ENCODE peak calls at places on chromosomes 5 and 9, in four cellular contexts. F, D, M and S are unnamed samples.

GRCh38 chr9:121989010-121989409 is 104.1 kb downstream of the TTLL11 start:
- DNase-seq in F (no peak), D (no peak), M (no peak), S (peak; percentile 42)

GRCh38 chr9:20144255-20144654 is 355.4 kb upstream of the SLC24A2 start:
- DNase-seq in D (no peak), F (peak; percentile 3), M (no peak), S (no peak)

GRCh38 chr9:35725362-35725761 is 6.6 kb downstream of the TLN1 start:
- DNase-seq in M (no peak), D (no peak), F (no peak), S (no peak)

GRCh38 chr5:54673523-54674225 is 156.1 kb downstream of the SNX18 start:
- DNase-seq in D (peak; percentile 59), F (peak; percentile 51), M (no peak), S (no peak)

GRCh38 chr5:144236479-144236878 is 65.8 kb downstream of the KCTD16 start:
- DNase-seq in M (no peak), F (peak; percentile 1), D (no peak), S (no peak)

GRCh38 chr5:135831439-135832262 is 2.8 kb upstream of the SLC25A48 start:
- DNase-seq in M (no peak), F (no peak), D (no peak), S (no peak)

GRCh38 chr5:103827976-103828375 is 265.4 kb upstream of the NUDT12 start:
- DNase-seq in D (no peak), M (no peak), F (no peak), S (no peak)

GRCh38 chr9:137452761-137453642 is 6.1 kb downstream of the NSMF start:
- DNase-seq in D (peak; percentile 55), F (no peak), M (no peak), S (peak; percentile 15)

GRCh38 chr9:131302244-131303075 is 12.9 kb downstream of the PLPP7 start:
- DNase-seq in M (no peak), F (no peak), D (no peak), S (no peak)

GRCh38 chr5:13218518-13218917 is 726.0 kb downstream of the DNAH5 start:
- DNase-seq in M (peak; percentile 3), F (no peak), D (no peak), S (peak; percentile 7)

GRCh38 chr5:133247145-133247709 is 195.4 kb downstream of the HSPA4 start:
- DNase-seq in D (no peak), F (no peak), M (no peak), S (no peak)

GRCh38 chr5:137822158-137822764 is 45.4 kb upstream of the MYOT start:
- DNase-seq in M (peak; percentile 42), D (no peak), F (peak; percentile 36), S (peak; percentile 53)

GRCh38 chr9:64773491-64773931 is 511.5 kb downstream of the FOXD4L5 start:
- DNase-seq in D (no peak), F (peak; percentile 18), M (no peak), S (no peak)

GRCh38 chr9:94804316-94804715 is 77.8 kb downstream of the AOPEP start:
- DNase-seq in D (no peak), M (no peak), F (no peak), S (no peak)

GRCh38 chr5:16812911-16813310 is 123.2 kb downstream of the MYO10 start:
- DNase-seq in D (no peak), M (peak; percentile 93), F (peak; percentile 61), S (no peak)

GRCh38 chr5:39009280-39009679 is 64.9 kb downstream of the RICTOR start:
- DNase-seq in F (no peak), D (no peak), M (no peak), S (no peak)

GRCh38 chr9:133050781-133051180 is 11.0 kb upstream of the CEL start:
- DNase-seq in D (no peak), F (no peak), M (no peak), S (no peak)

GRCh38 chr5:30539004-30539634 is 654.4 kb upstream of the CDH6 start:
- DNase-seq in D (no peak), M (peak; percentile 65), F (peak; percentile 73), S (no peak)

GRCh38 chr9:23258569-23258968 is 567.5 kb downstream of the ELAVL2 start:
- DNase-seq in D (no peak), M (no peak), F (peak; percentile 5), S (no peak)

GRCh38 chr9:121609845-121610637 is 41.4 kb upstream of the DAB2IP start:
- DNase-seq in M (peak; percentile 85), D (peak; percentile 44), F (peak; percentile 92), S (no peak)

GRCh38 chr9:134386951-134387831 is 60.9 kb downstream of the RXRA start:
- DNase-seq in M (no peak), D (no peak), F (no peak), S (no peak)

DNA sequence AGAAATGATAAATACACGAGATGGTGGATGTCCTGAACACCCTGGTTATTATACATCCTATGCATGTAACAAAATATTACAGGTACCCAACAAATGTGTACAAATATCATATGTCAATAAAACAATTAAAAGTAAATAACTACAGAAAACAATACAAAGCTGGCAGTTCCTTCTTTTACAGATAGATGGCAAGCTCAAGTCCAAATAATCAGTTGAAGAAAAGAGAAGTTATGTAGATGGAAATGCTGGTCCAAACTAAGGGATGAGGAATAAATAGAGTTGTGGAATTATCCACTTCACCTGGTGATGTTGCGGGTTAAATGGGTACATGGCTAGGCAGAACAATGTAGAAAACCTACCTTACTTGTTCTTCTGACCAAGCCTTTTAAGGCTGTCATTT is 79.4 kb downstream of the PALM2AKAP2 start:
- DNase-seq in M (no peak), F (no peak), D (no peak), S (no peak)
- TF ChIP-seq CTCF in M (peak; percentile 43), F (peak; percentile 54), D (no peak), S (peak; percentile 22)

GRCh38 chr5:75197746-75198145 is 38.9 kb downstream of the ANKRD31 start:
- DNase-seq in M (no peak), F (no peak), D (no peak), S (no peak)
- TF ChIP-seq CTCF in M (no peak), F (no peak), D (no peak), S (no peak)

GRCh38 chr5:74174366-74174765 is 466.2 kb downstream of the ENC1 start:
- DNase-seq in D (no peak), F (peak; percentile 87), M (peak; percentile 50), S (no peak)

GRCh38 chr5:74177995-74178394 is 462.5 kb downstream of the ENC1 start:
- DNase-seq in F (no peak), M (no peak), D (no peak), S (no peak)

GRCh38 chr5:74173665-74174064 is 466.9 kb downstream of the ENC1 start:
- DNase-seq in D (no peak), F (no peak), M (no peak), S (no peak)

GRCh38 chr5:74169704-74170103 is 470.8 kb downstream of the ENC1 start:
- DNase-seq in D (no peak), F (no peak), M (peak; percentile 68), S (no peak)

GRCh38 chr5:74173260-74173659 is 467.3 kb downstream of the ENC1 start:
- DNase-seq in F (peak; percentile 79), M (no peak), D (no peak), S (no peak)
- TF ChIP-seq CTCF in F (no peak), M (no peak), D (no peak), S (no peak)

GRCh38 chr9:123400926-123401503 is 45.0 kb downstream of the CRB2 start:
- DNase-seq in M (no peak), D (no peak), F (no peak), S (no peak)

GRCh38 chr9:123397975-123398374 is 42.0 kb downstream of the CRB2 start:
- DNase-seq in D (no peak), M (no peak), F (no peak), S (no peak)

GRCh38 chr9:123402981-123403509 is 47.0 kb downstream of the CRB2 start:
- DNase-seq in F (no peak), D (no peak), M (no peak), S (no peak)

GRCh38 chr9:123401879-123402513 is 46.0 kb downstream of the CRB2 start:
- DNase-seq in M (peak; percentile 56), D (no peak), F (peak; percentile 40), S (peak; percentile 60)

GRCh38 chr9:123399803-123400378 is 43.9 kb downstream of the CRB2 start:
- DNase-seq in M (no peak), F (no peak), D (no peak), S (peak; percentile 72)
- TF ChIP-seq CTCF in M (peak; percentile 49), F (peak; percentile 53), D (no peak), S (peak; percentile 77)

DNA sequence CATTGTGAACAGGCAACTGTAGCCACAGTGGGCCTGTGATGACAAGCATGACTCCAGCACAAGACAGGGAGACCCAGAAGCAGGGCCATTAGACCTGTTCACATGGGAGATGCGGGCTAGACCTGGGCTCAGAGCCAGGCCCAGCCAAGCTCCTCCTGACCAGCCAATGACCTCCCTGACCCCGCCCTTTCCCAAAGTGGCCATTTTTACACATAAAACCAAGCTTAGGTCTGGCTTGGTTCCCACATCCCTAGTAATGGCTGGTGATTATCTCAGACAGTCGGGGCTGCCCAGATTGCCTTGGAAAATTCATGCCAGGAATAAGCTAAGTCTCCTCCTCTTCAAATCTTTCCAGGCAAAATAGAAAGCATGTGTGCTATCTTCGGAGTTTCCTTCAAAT is 94.1 kb downstream of the FRMD3 start:
- DNase-seq in M (peak; percentile 91), D (peak; percentile 39), F (peak; percentile 11), S (no peak)
- TF ChIP-seq CTCF in M (no peak), D (no peak), F (no peak), S (no peak)

GRCh38 chr5:179623001-179623905 is at the start of gene HNRNPH1:
- DNase-seq in D (peak; percentile 100), M (peak; percentile 99), F (peak; percentile 96), S (peak; percentile 96)
- TF ChIP-seq CTCF in D (peak; percentile 22), M (no peak), F (peak; percentile 3), S (no peak)

DNA sequence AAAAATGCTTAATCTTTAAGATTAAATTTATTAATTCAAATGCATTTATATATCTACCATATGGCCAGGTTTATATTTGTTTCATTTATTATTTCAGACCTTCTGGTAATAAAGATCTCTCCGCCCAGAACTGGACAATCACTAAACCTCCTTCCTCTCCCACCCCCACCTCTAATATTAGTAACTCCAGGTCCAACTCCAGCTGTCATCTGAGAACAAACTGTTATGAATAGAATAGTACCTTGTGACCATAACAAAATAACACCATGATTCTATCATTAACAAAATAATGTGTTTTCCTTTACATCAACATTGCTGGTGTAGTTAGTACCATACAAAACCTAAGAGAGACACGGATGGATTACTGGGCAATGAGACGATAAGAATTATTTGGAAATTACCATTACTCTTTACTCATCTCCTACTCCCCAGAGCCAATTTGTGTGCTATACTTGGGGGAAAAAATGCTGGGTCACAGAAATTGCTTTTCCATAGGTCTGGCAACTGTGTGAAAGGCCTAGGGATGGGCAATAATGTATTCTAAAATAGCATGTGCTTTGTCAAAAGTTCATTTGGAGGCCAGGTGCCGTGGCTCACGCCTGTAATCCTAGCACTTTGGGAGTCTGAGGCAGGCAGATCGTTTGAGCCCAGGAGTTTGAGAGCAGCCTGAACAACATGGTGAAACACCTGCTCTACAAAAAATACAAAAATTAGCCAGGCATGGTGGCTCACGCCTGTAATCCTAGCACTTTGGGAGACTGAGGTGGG is 186.1 kb downstream of the ENC1 start:
- DNase-seq in F (no peak), M (no peak), D (no peak), S (no peak)
- TF ChIP-seq CTCF in F (no peak), M (no peak), D (no peak), S (no peak)